ENCODE peak calls at places on chromosome 11, in seven cellular contexts. One of them, this sample, is unnamed.

GRCh38 chr11:107821199-107821926 is 37.2 kb downstream of the SLC35F2 start:
- DNase-seq in GM06990: no peak
- DNase-seq in suprapubic skin: no peak
- DNase-seq in fibroblast of lung: peak; percentile 38
- DNase-seq in endodermal cell: no peak
- DNase-seq in nephron progenitor cell: no peak
- DNase-seq in mucosa of descending colon: no peak
- DNase-seq in this sample: no peak

GRCh38 chr11:111301004-111301839 is 2.9 kb downstream of the POU2AF3 start:
- DNase-seq in fibroblast of lung: no peak
- DNase-seq in endodermal cell: no peak
- DNase-seq in GM06990: no peak
- DNase-seq in mucosa of descending colon: peak; percentile 46
- DNase-seq in nephron progenitor cell: no peak
- DNase-seq in suprapubic skin: no peak
- DNase-seq in this sample: no peak

GRCh38 chr11:115817844-115818565 is 313.8 kb upstream of the CADM1 start:
- DNase-seq in endodermal cell: no peak
- DNase-seq in suprapubic skin: no peak
- DNase-seq in GM06990: no peak
- DNase-seq in fibroblast of lung: no peak
- DNase-seq in mucosa of descending colon: no peak
- DNase-seq in nephron progenitor cell: no peak
- DNase-seq in this sample: no peak

GRCh38 chr11:27640954-27641353 is 59.3 kb downstream of the BDNF start:
- DNase-seq in nephron progenitor cell: no peak
- DNase-seq in GM06990: no peak
- DNase-seq in fibroblast of lung: no peak
- DNase-seq in endodermal cell: peak; percentile 36
- DNase-seq in mucosa of descending colon: no peak
- DNase-seq in suprapubic skin: no peak
- DNase-seq in this sample: no peak

GRCh38 chr11:65291613-65292012 is 23.1 kb upstream of the CDC42EP2 start:
- DNase-seq in suprapubic skin: no peak
- DNase-seq in GM06990: no peak
- DNase-seq in nephron progenitor cell: no peak
- DNase-seq in endodermal cell: no peak
- DNase-seq in mucosa of descending colon: no peak
- DNase-seq in fibroblast of lung: peak; percentile 90
- DNase-seq in this sample: no peak

GRCh38 chr11:62532096-62532495 is 14.5 kb downstream of the AHNAK start:
- DNase-seq in suprapubic skin: no peak
- DNase-seq in mucosa of descending colon: no peak
- DNase-seq in endodermal cell: no peak
- DNase-seq in fibroblast of lung: no peak
- DNase-seq in GM06990: no peak
- DNase-seq in nephron progenitor cell: no peak
- DNase-seq in this sample: no peak

GRCh38 chr11:57402188-57403066 is 12.0 kb upstream of the PRG2 start:
- DNase-seq in GM06990: no peak
- DNase-seq in fibroblast of lung: no peak
- DNase-seq in mucosa of descending colon: no peak
- DNase-seq in endodermal cell: peak; percentile 58
- DNase-seq in nephron progenitor cell: no peak
- DNase-seq in suprapubic skin: no peak
- DNase-seq in this sample: no peak

GRCh38 chr11:61587541-61587941 is 6.7 kb upstream of the SYT7 start:
- DNase-seq in endodermal cell: peak; percentile 86
- DNase-seq in GM06990: no peak
- DNase-seq in mucosa of descending colon: peak; percentile 65
- DNase-seq in nephron progenitor cell: peak; percentile 72
- DNase-seq in suprapubic skin: no peak
- DNase-seq in fibroblast of lung: no peak
- DNase-seq in this sample: no peak

GRCh38 chr11:69002743-69003231 is 10.3 kb downstream of the MRGPRF start:
- DNase-seq in mucosa of descending colon: peak; percentile 6
- DNase-seq in fibroblast of lung: no peak
- DNase-seq in GM06990: no peak
- DNase-seq in nephron progenitor cell: no peak
- DNase-seq in endodermal cell: peak; percentile 42
- DNase-seq in suprapubic skin: peak; percentile 62
- DNase-seq in this sample: no peak

GRCh38 chr11:72718101-72718501 is 34.1 kb downstream of the ARAP1 start:
- DNase-seq in GM06990: no peak
- DNase-seq in mucosa of descending colon: no peak
- DNase-seq in suprapubic skin: no peak
- DNase-seq in endodermal cell: no peak
- DNase-seq in nephron progenitor cell: no peak
- DNase-seq in fibroblast of lung: no peak
- DNase-seq in this sample: no peak

GRCh38 chr11:74007691-74008372 is 1.1 kb downstream of the UCP3 start:
- DNase-seq in nephron progenitor cell: no peak
- DNase-seq in mucosa of descending colon: no peak
- DNase-seq in endodermal cell: peak; percentile 25
- DNase-seq in suprapubic skin: no peak
- DNase-seq in GM06990: no peak
- DNase-seq in fibroblast of lung: no peak
- DNase-seq in this sample: no peak

GRCh38 chr11:62124186-62125113 is 639 bp downstream of the INCENP start:
- DNase-seq in mucosa of descending colon: peak; percentile 53
- DNase-seq in suprapubic skin: no peak
- DNase-seq in nephron progenitor cell: peak; percentile 52
- DNase-seq in GM06990: peak; percentile 41
- DNase-seq in fibroblast of lung: peak; percentile 27
- DNase-seq in endodermal cell: peak; percentile 63
- DNase-seq in this sample: no peak

GRCh38 chr11:46489668-46490560 is 98.3 kb upstream of the CHRM4 start:
- DNase-seq in mucosa of descending colon: no peak
- DNase-seq in fibroblast of lung: peak; percentile 67
- DNase-seq in suprapubic skin: no peak
- DNase-seq in endodermal cell: peak; percentile 66
- DNase-seq in nephron progenitor cell: peak; percentile 22
- DNase-seq in GM06990: peak; percentile 23
- DNase-seq in this sample: no peak

GRCh38 chr11:57190548-57190947 is 8.8 kb downstream of the LRRC55 start:
- DNase-seq in nephron progenitor cell: no peak
- DNase-seq in GM06990: no peak
- DNase-seq in suprapubic skin: no peak
- DNase-seq in endodermal cell: no peak
- DNase-seq in fibroblast of lung: no peak
- DNase-seq in mucosa of descending colon: no peak
- DNase-seq in this sample: no peak

GRCh38 chr11:36619502-36619901 is 21.5 kb upstream of the RAG2 start:
- DNase-seq in nephron progenitor cell: no peak
- DNase-seq in suprapubic skin: no peak
- DNase-seq in GM06990: no peak
- DNase-seq in endodermal cell: no peak
- DNase-seq in fibroblast of lung: no peak
- DNase-seq in mucosa of descending colon: no peak
- DNase-seq in this sample: no peak

GRCh38 chr11:36627471-36627870 is 29.4 kb upstream of the RAG2 start:
- DNase-seq in GM06990: no peak
- DNase-seq in mucosa of descending colon: no peak
- DNase-seq in nephron progenitor cell: no peak
- DNase-seq in endodermal cell: no peak
- DNase-seq in suprapubic skin: no peak
- DNase-seq in fibroblast of lung: no peak
- DNase-seq in this sample: no peak

GRCh38 chr11:36627006-36627405 is 29.0 kb upstream of the RAG2 start:
- DNase-seq in fibroblast of lung: no peak
- DNase-seq in GM06990: no peak
- DNase-seq in mucosa of descending colon: no peak
- DNase-seq in suprapubic skin: no peak
- DNase-seq in nephron progenitor cell: no peak
- DNase-seq in endodermal cell: no peak
- DNase-seq in this sample: no peak

GRCh38 chr11:36618025-36618700 is 20.1 kb upstream of the RAG2 start:
- DNase-seq in endodermal cell: no peak
- DNase-seq in fibroblast of lung: no peak
- DNase-seq in suprapubic skin: no peak
- DNase-seq in mucosa of descending colon: no peak
- DNase-seq in GM06990: no peak
- DNase-seq in nephron progenitor cell: no peak
- DNase-seq in this sample: no peak

GRCh38 chr11:36622431-36623136 is 24.5 kb upstream of the RAG2 start:
- DNase-seq in GM06990: no peak
- DNase-seq in endodermal cell: no peak
- DNase-seq in suprapubic skin: no peak
- DNase-seq in mucosa of descending colon: no peak
- DNase-seq in fibroblast of lung: peak; percentile 32
- DNase-seq in nephron progenitor cell: no peak
- DNase-seq in this sample: no peak
- TF ChIP-seq CTCF in GM06990: peak; percentile 45
- TF ChIP-seq CTCF in endodermal cell: peak; percentile 66
- TF ChIP-seq CTCF in suprapubic skin: no peak
- TF ChIP-seq CTCF in mucosa of descending colon: no peak
- TF ChIP-seq CTCF in fibroblast of lung: peak; percentile 32
- TF ChIP-seq CTCF in nephron progenitor cell: peak; percentile 29
- TF ChIP-seq CTCF in this sample: peak; percentile 75

GRCh38 chr11:18536195-18536594 is 9.5 kb upstream of the TSG101 start:
- DNase-seq in fibroblast of lung: no peak
- DNase-seq in nephron progenitor cell: no peak
- DNase-seq in suprapubic skin: no peak
- DNase-seq in endodermal cell: no peak
- DNase-seq in mucosa of descending colon: no peak
- DNase-seq in GM06990: no peak
- DNase-seq in this sample: no peak

DNA sequence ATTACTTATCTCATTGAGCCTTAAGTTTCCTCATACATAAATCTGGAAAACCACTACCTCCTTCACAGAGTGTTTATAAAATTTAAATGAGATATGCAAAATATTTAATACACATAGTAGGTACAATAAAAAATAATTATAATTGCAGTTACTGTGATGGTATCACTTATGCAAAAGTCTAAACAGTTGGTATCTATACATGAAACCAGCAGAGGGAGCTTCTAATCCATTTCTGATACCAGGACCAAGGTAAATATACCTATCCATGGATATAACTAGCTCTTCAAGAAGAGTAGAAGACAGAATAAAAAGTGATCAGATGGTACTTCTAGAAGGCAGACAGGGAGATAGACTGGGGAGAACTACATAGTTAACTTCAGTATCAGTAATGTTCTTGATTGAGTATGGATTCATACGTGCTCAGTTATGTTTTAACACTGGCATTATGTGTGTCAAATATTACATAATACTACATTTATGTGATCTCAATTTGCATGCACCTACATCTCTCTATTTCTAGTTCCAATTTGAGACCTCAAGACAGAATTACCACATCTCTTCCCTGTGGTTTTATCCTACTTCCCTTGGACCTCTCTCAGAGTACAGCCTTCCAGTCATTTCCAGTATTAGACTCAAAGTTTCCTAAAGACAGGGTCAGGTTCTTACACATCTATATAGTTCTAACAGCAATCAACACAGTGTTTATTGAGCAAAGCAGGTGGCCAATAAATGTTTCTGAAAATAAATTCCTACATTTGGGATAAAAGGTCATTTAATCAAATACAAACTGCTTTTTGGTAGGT is 13.7 kb upstream of the TSG101 start:
- DNase-seq in GM06990: no peak
- DNase-seq in fibroblast of lung: peak; percentile 27
- DNase-seq in endodermal cell: no peak
- DNase-seq in nephron progenitor cell: no peak
- DNase-seq in mucosa of descending colon: no peak
- DNase-seq in suprapubic skin: no peak
- DNase-seq in this sample: no peak
- TF ChIP-seq CTCF in GM06990: peak; percentile 67
- TF ChIP-seq CTCF in fibroblast of lung: no peak
- TF ChIP-seq CTCF in endodermal cell: peak; percentile 69
- TF ChIP-seq CTCF in nephron progenitor cell: peak; percentile 23
- TF ChIP-seq CTCF in mucosa of descending colon: no peak
- TF ChIP-seq CTCF in suprapubic skin: peak; percentile 12
- TF ChIP-seq CTCF in this sample: peak; percentile 59

GRCh38 chr11:8360086-8360828 is 96.6 kb upstream of the LMO1 start:
- DNase-seq in nephron progenitor cell: no peak
- DNase-seq in fibroblast of lung: no peak
- DNase-seq in mucosa of descending colon: no peak
- DNase-seq in endodermal cell: no peak
- DNase-seq in suprapubic skin: no peak
- DNase-seq in GM06990: no peak
- DNase-seq in this sample: no peak
- TF ChIP-seq CTCF in nephron progenitor cell: no peak
- TF ChIP-seq CTCF in fibroblast of lung: no peak
- TF ChIP-seq CTCF in mucosa of descending colon: no peak
- TF ChIP-seq CTCF in endodermal cell: peak; percentile 48
- TF ChIP-seq CTCF in suprapubic skin: no peak
- TF ChIP-seq CTCF in GM06990: no peak
- TF ChIP-seq CTCF in this sample: no peak

DNA sequence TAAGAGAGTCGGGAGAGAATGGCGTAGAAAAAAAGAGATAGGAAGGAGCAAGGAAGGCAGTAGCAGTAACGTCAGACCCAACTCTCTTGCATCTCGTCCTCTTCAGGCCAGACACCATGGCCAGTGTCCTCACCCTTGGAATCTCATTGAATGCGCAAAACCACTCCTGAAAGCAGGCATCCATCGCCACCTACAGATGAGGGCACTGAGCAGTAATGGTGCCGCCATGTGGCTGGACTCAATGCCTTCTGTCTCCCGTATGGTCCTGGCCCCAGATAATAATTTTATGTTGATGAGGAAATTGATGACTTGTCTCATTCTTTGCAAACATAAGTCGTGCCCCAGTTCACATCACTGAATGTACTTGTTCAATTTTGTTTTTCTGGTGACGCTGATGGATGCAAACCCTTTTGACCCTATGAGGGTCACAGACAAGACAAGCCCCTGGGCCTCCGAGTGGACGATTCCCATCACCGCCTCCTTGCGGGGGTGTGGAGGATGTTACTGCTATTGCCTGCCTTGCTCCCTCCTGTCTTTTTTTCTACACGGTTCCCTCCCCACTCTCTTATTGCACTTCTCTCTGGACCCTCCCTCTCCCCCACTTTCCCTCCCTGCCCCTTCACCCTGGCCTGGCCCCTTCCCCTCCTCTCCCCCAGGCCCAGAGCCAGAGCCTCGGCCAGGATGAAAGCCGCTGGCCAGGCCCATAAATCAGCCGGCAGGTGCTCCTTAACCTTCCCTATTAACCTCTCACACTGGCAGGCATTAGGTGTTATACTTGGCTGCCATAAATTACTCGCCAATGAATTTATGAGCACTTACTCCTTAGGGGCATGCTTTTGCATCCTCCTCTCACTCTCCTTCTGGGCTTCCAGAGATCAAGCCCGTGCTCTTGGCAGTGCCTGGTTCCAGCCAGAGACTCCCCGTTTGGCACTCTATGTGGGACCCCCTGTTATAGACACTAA is 18.1 kb upstream of the ALX4 start:
- DNase-seq in suprapubic skin: no peak
- DNase-seq in nephron progenitor cell: peak; percentile 62
- DNase-seq in GM06990: no peak
- DNase-seq in endodermal cell: no peak
- DNase-seq in mucosa of descending colon: no peak
- DNase-seq in fibroblast of lung: no peak
- DNase-seq in this sample: no peak
- TF ChIP-seq CTCF in suprapubic skin: no peak
- TF ChIP-seq CTCF in nephron progenitor cell: no peak
- TF ChIP-seq CTCF in GM06990: no peak
- TF ChIP-seq CTCF in endodermal cell: peak; percentile 31
- TF ChIP-seq CTCF in mucosa of descending colon: no peak
- TF ChIP-seq CTCF in fibroblast of lung: no peak
- TF ChIP-seq CTCF in this sample: peak; percentile 6

GRCh38 chr11:9260182-9261146 is 4.7 kb downstream of the DENND5A start:
- DNase-seq in fibroblast of lung: no peak
- DNase-seq in GM06990: no peak
- DNase-seq in suprapubic skin: no peak
- DNase-seq in endodermal cell: no peak
- DNase-seq in nephron progenitor cell: no peak
- DNase-seq in mucosa of descending colon: no peak
- DNase-seq in this sample: no peak
- TF ChIP-seq CTCF in fibroblast of lung: peak; percentile 17
- TF ChIP-seq CTCF in GM06990: peak; percentile 44
- TF ChIP-seq CTCF in suprapubic skin: no peak
- TF ChIP-seq CTCF in endodermal cell: peak; percentile 68
- TF ChIP-seq CTCF in nephron progenitor cell: no peak
- TF ChIP-seq CTCF in mucosa of descending colon: no peak
- TF ChIP-seq CTCF in this sample: peak; percentile 30

This sample was measured in osteocyte.